ENCODE peak calls at places on chromosomes 12 and 14, in six cellular contexts. V, C, N, X, T and H are unnamed samples.

GRCh38 chr12:114903394-114903748 is 219.4 kb upstream of the TBX3 start:
- DNase-seq in V (no peak), X (no peak), T (no peak), N (no peak), C (no peak), H (peak)

GRCh38 chr12:41103614-41104013 is 84.5 kb upstream of the PDZRN4 start:
- DNase-seq in N (no peak), X (no peak), C (no peak), T (no peak), V (no peak), H (peak)

GRCh38 chr12:132026061-132026795 is 76.5 kb downstream of the EP400 start:
- DNase-seq in T (no peak), C (no peak), V (no peak), N (no peak), X (no peak), H (no peak)

GRCh38 chr14:76829016-76829365 is 2.8 kb downstream of the LRRC74A start:
- DNase-seq in C (peak), N (no peak), V (no peak), X (no peak), T (no peak), H (peak)

GRCh38 chr12:89461649-89462612 is 62.7 kb downstream of the GALNT4 start:
- DNase-seq in X (peak), T (no peak), C (no peak), V (no peak), N (no peak), H (peak)

GRCh38 chr14:105203057-105203494 is 22.0 kb upstream of the NUDT14 start:
- DNase-seq in T (peak), C (peak), V (peak), N (no peak), X (peak), H (peak)

GRCh38 chr12:34033628-34034296 is 11.5 kb downstream of the ALG10 start:
- DNase-seq in X (peak), T (no peak), N (no peak), V (no peak), C (no peak), H (peak)

GRCh38 chr12:85278598-85279448 is 1.2 kb upstream of the ALX1 start:
- DNase-seq in V (peak), X (no peak), T (peak), C (no peak), N (no peak), H (no peak)

GRCh38 chr12:59650594-59651229 is 54.9 kb downstream of the SLC16A7 start:
- DNase-seq in V (no peak), N (no peak), C (no peak), X (no peak), T (no peak), H (peak)

GRCh38 chr14:80003138-80003537 is 208.2 kb downstream of the DIO2 start:
- DNase-seq in N (peak), T (no peak), X (peak), C (no peak), V (no peak), H (peak)

GRCh38 chr12:54027442-54027786 is 826 bp upstream of the HOXC6 start:
- DNase-seq in T (no peak), N (no peak), X (no peak), V (no peak), C (no peak), H (no peak)
- H3K4me3 ChIP-seq in T (no peak), N (no peak), X (no peak), V (no peak), C (no peak), H (no peak)

DNA sequence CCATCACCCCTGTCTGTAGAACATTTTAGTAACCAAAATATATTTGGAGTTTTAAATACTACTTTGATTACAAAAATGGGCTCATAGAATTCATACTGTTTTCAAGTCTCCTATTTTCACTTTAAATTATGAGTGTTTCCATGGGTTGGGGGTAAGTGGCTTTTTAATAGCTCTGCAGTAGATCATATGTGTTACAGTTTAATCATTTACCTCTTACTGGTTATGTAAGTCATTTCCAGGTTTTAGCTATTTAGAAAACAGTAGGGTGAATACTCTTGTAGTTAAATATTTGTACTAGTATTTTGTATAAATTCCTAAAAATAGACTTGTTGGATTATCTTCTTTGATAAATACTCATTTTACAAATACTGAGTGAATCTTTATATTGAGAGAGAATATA is 8.2 kb downstream of the PCNX1 start:
- DNase-seq in T (no peak), C (no peak), N (no peak), X (no peak), V (no peak), H (no peak)
- H3K4me3 ChIP-seq in T (no peak), C (no peak), N (no peak), X (no peak), V (no peak), H (no peak)

GRCh38 chr12:118358008-118358359 is 14.7 kb downstream of the TAOK3 start:
- DNase-seq in C (no peak), N (no peak), V (no peak), T (no peak), X (no peak), H (no peak)

GRCh38 chr12:118356809-118357326 is 15.8 kb downstream of the TAOK3 start:
- DNase-seq in N (no peak), C (no peak), T (no peak), X (peak), V (peak), H (peak)

GRCh38 chr12:118358607-118359540 is 13.8 kb downstream of the TAOK3 start:
- DNase-seq in C (no peak), V (no peak), X (no peak), N (no peak), T (no peak), H (no peak)

GRCh38 chr12:118355838-118356237 is 16.9 kb downstream of the TAOK3 start:
- DNase-seq in N (no peak), X (no peak), C (no peak), V (no peak), T (no peak), H (no peak)

DNA sequence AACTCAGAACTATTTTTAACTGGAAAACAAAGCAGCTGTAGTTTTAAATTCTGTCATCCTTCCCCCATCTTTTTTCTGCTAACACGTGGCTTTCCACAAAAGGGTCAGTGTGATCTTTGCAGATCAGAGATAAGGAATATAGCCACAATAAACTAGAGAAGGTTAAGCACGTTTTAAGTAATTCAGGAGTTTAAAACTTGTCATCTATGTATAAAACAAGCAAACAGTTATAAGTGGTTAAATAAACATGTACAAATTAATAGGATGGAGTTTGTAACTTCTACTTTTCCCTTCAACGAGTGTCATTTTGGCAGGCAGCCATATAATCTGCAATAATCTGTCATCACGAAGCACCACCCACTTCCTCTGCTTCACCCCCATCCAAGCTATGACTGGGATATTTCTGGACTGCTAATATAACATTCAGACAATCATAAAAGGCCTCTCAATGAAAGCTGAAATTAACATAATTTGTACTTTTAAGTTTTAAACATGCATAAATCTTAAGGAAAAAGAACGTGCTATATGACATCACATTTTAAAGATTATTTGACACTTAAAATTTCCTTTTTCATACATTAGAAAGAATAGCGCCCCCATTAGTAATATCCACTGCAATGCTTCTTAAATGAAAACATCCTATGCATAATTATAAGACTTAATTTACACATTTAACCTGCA is 15.2 kb downstream of the TAOK3 start:
- DNase-seq in C (no peak), X (no peak), V (peak), T (no peak), N (peak), H (peak)
- H3K4me3 ChIP-seq in C (peak), X (no peak), V (no peak), T (no peak), N (no peak), H (no peak)

DNA sequence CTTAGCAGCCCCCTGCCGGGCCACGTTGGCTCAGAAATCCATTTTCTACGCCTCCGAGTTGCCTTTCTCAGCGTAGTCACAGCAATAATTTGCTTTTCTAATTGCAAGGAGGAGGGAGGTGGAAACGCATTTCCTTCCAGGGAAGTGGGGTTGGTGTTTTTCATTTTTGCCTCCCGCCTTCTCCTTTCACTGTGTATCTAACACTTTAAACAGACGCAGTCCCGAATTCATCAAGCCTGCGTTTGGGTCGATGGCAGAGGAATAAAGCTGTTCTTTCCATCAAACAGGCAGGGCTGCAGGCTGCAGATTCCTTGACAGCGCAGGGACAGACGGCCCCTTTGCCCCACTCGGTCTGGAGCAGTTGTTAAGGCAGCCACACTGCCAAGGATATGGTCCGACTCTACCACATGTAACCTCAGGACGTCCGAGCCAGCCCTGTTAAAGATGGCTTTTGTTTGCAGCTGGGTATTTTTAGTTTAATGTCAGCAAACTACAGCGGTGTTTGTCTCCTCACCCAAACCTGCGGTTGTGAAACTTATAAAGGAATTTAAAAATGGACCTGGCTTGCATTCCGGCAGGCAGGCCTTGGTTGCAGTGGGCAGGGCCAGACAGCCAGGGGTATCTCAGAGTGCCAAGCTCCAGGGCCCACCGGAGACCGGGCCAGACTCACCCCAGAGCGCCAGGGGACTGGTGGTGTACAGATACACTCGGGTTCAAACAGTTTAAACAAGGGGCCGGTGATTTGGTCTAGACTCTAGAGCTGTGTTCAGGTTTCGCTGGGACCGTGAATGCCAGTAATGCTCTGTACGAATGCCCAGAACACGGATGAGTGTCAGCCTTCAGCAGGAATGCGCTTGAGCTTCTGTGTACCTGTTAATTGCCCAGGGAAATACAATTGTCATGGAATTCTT is 2.2 kb downstream of the CHST11 start:
- DNase-seq in T (no peak), N (no peak), X (no peak), V (peak), C (peak), H (peak)
- H3K4me3 ChIP-seq in T (peak), N (peak), X (peak), V (peak), C (peak), H (peak)

GRCh38 chr12:124422142-124422569 is 127.3 kb downstream of the RFLNA start:
- DNase-seq in V (no peak), C (no peak), T (no peak), X (no peak), N (no peak), H (no peak)

GRCh38 chr12:124425667-124426066 is 130.8 kb downstream of the RFLNA start:
- DNase-seq in X (no peak), V (no peak), C (no peak), N (no peak), T (no peak), H (no peak)

GRCh38 chr12:124422570-124423523 is 128.0 kb downstream of the RFLNA start:
- DNase-seq in C (peak), T (peak), N (peak), V (peak), X (peak), H (peak)

GRCh38 chr12:124424516-124424905 is 129.6 kb downstream of the RFLNA start:
- DNase-seq in X (no peak), T (no peak), C (no peak), V (no peak), N (no peak), H (no peak)

GRCh38 chr12:124423683-124424515 is 129.0 kb downstream of the RFLNA start:
- DNase-seq in T (no peak), X (no peak), C (no peak), V (no peak), N (no peak), H (no peak)
- H3K4me3 ChIP-seq in T (no peak), X (no peak), C (peak), V (no peak), N (peak), H (no peak)

GRCh38 chr14:23058654-23059504 is 1.6 kb upstream of the CDH24 start:
- DNase-seq in C (no peak), N (no peak), T (no peak), V (peak), X (no peak), H (no peak)

GRCh38 chr14:23063601-23064000 is 6.3 kb upstream of the CDH24 start:
- DNase-seq in X (no peak), N (no peak), C (no peak), T (no peak), V (no peak), H (no peak)

GRCh38 chr14:23060536-23061260 is 3.4 kb upstream of the CDH24 start:
- DNase-seq in V (peak), T (no peak), N (no peak), X (no peak), C (no peak), H (no peak)

GRCh38 chr14:23057757-23058653 is 685 bp upstream of the CDH24 start:
- DNase-seq in V (peak), X (peak), T (peak), C (peak), N (peak), H (peak)

GRCh38 chr14:23061995-23062394 is 4.7 kb upstream of the CDH24 start:
- DNase-seq in C (no peak), V (peak), N (peak), T (no peak), X (peak), H (peak)
- H3K4me3 ChIP-seq in C (no peak), V (no peak), N (no peak), T (no peak), X (no peak), H (no peak)

GRCh38 chr12:26869908-26870459 is 37.0 kb upstream of the ITPR2 start:
- DNase-seq in T (no peak), C (no peak), V (no peak), X (no peak), N (no peak), H (no peak)
- H3K4me3 ChIP-seq in T (no peak), C (no peak), V (no peak), X (no peak), N (no peak), H (no peak)